ENCODE peak calls at places on chromosomes 5 and 9, in seven cellular contexts. E, V, X, K, B, A and Z are unnamed samples.

GRCh38 chr9:104961238-104961637 is 33.3 kb upstream of the ABCA1 start:
- DNase-seq in E (no peak), V (no peak), X (no peak), K (peak; percentile 55), B (no peak), A (peak; percentile 84), Z (peak; percentile 97)

GRCh38 chr9:113436753-113437515 is 26.4 kb downstream of the C9orf43 start:
- DNase-seq in E (no peak), V (no peak), X (no peak), K (no peak), B (peak; percentile 2), A (no peak), Z (no peak)

GRCh38 chr5:74103131-74104023 is 477.4 kb downstream of the ARHGEF28 start:
- DNase-seq in E (no peak), V (no peak), X (no peak), K (no peak), B (no peak), A (peak; percentile 22), Z (peak; percentile 18)

GRCh38 chr9:26264709-26265601 is 586.7 kb upstream of the TUSC1 start:
- DNase-seq in E (no peak), V (no peak), X (no peak), K (no peak), B (peak; percentile 64), A (peak; percentile 38), Z (no peak)

GRCh38 chr5:78677777-78678668 is 29.5 kb upstream of the LHFPL2 start:
- DNase-seq in E (peak; percentile 68), V (peak; percentile 18), X (peak; percentile 65), K (peak; percentile 65), B (peak; percentile 99), A (peak; percentile 99), Z (peak; percentile 61)

GRCh38 chr5:95669540-95669939 is 13.3 kb downstream of the SPATA9 start:
- DNase-seq in E (peak; percentile 69), V (peak; percentile 29), X (peak; percentile 76), K (peak; percentile 45), B (peak; percentile 97), A (peak; percentile 95), Z (no peak)

GRCh38 chr9:87034891-87035290 is 87.6 kb upstream of the GAS1 start:
- DNase-seq in E (no peak), V (no peak), X (no peak), K (no peak), B (no peak), A (no peak), Z (no peak)

GRCh38 chr5:161314033-161314432 is 232.5 kb downstream of the GABRB2 start:
- DNase-seq in E (no peak), V (no peak), X (no peak), K (no peak), B (no peak), A (no peak), Z (no peak)

GRCh38 chr9:125262217-125262991 is 778 bp downstream of the GAPVD1 start:
- DNase-seq in E (no peak), V (no peak), X (no peak), K (peak; percentile 51), B (no peak), A (peak; percentile 25), Z (peak; percentile 29)

GRCh38 chr5:92561362-92562006 is 1019.5 kb downstream of the NR2F1-AS1 start:
- DNase-seq in E (no peak), V (no peak), X (no peak), K (no peak), B (no peak), A (no peak), Z (no peak)

GRCh38 chr5:84228266-84228665 is 156.4 kb downstream of the EDIL3 start:
- DNase-seq in E (no peak), V (no peak), X (no peak), K (no peak), B (no peak), A (no peak), Z (no peak)

GRCh38 chr5:159697536-159697935 is 218.7 kb upstream of the ADRA1B start:
- DNase-seq in E (no peak), V (no peak), X (no peak), K (no peak), B (no peak), A (no peak), Z (no peak)

GRCh38 chr9:91036826-91037510 is 235.3 kb downstream of the SYK start:
- DNase-seq in E (peak; percentile 75), V (peak; percentile 72), X (peak; percentile 79), K (peak; percentile 92), B (peak; percentile 94), A (peak; percentile 94), Z (peak; percentile 41)

GRCh38 chr5:169006878-169007790 is 293.8 kb downstream of the SLIT3 start:
- DNase-seq in E (no peak), V (no peak), X (no peak), K (no peak), B (peak; percentile 73), A (no peak), Z (peak; percentile 84)

GRCh38 chr9:124282442-124283231 is 24.9 kb downstream of the NEK6 start:
- DNase-seq in E (peak; percentile 70), V (no peak), X (peak; percentile 48), K (no peak), B (peak; percentile 95), A (peak; percentile 81), Z (no peak)

GRCh38 chr9:133856798-133857197 is 118.6 kb upstream of the SARDH start:
- DNase-seq in E (no peak), V (no peak), X (no peak), K (no peak), B (no peak), A (no peak), Z (no peak)

GRCh38 chr9:133854785-133855184 is 116.6 kb upstream of the SARDH start:
- DNase-seq in E (no peak), V (no peak), X (no peak), K (no peak), B (no peak), A (no peak), Z (no peak)

GRCh38 chr9:133855802-133856592 is 117.8 kb upstream of the SARDH start:
- DNase-seq in E (no peak), V (peak; percentile 42), X (no peak), K (no peak), B (peak; percentile 14), A (peak; percentile 97), Z (peak; percentile 77)

GRCh38 chr9:133858771-133859170 is 120.6 kb upstream of the SARDH start:
- DNase-seq in E (no peak), V (no peak), X (no peak), K (no peak), B (no peak), A (no peak), Z (no peak)

DNA sequence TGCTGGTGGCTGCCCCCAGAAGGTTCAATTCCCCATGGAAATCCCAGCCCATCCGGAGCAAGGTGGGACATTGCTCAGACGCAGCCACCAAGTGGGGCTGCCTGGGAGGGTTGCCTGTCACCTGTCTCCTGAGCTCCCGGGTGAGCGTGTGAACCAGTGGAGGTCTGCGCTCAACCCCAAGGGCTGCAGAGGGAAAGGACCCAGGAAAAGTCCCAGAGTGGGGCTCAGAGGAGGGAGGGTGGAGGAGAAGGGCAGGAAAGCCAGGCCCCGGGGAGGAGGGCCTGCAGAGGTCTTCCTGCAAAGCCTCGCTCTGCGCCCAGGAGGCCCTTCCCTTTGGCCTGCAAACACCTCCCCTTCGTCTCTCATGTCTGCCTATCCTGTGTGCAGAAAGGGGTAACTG is 119.5 kb upstream of the SARDH start:
- DNase-seq in E (no peak), V (no peak), X (no peak), K (no peak), B (no peak), A (no peak), Z (no peak)
- TF ChIP-seq CTCF in E (no peak), V (no peak), X (no peak), K (no peak), B (no peak), A (no peak), Z (no peak)

DNA sequence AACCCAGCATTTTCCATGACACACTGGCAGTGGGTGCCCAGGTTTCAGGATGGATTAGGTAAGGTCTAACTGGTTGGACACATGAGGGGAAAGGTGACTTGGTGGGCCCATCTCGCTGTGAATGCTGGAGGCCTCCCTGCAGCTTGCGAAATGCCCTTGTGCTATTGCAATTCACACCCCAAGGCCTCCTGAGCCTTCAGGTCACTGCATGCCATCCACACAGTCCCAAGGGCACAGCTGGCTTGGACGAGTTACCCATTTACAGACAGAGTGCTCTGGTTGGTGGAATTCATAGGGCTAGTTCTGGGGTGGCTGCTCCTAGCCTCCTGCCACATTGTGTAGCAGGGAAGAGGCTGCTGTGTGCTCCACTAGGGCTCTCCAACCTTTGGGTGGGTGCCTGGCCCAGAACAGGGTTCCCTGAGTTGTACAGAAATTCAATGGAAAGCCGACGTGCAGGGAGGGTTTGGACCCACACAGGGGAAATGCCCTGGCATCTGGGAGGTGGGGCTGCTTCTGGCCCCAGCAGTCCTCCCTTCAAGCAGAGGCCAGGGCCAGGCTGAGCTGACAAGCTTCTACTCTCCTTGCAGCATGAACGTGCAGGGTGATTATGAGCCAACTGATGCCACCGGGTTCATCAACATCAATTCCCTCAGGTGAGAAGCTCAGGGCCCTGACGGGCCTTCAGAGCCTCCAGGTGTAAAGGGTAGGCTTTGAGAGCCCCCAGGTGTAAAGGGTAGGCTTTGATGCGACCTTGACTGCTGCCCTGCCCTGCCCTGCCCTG is 54.3 kb downstream of the ASS1 start:
- DNase-seq in E (no peak), V (no peak), X (no peak), K (no peak), B (no peak), A (no peak), Z (no peak)
- TF ChIP-seq CTCF in E (no peak), V (no peak), X (no peak), K (no peak), B (no peak), A (no peak), Z (no peak)

DNA sequence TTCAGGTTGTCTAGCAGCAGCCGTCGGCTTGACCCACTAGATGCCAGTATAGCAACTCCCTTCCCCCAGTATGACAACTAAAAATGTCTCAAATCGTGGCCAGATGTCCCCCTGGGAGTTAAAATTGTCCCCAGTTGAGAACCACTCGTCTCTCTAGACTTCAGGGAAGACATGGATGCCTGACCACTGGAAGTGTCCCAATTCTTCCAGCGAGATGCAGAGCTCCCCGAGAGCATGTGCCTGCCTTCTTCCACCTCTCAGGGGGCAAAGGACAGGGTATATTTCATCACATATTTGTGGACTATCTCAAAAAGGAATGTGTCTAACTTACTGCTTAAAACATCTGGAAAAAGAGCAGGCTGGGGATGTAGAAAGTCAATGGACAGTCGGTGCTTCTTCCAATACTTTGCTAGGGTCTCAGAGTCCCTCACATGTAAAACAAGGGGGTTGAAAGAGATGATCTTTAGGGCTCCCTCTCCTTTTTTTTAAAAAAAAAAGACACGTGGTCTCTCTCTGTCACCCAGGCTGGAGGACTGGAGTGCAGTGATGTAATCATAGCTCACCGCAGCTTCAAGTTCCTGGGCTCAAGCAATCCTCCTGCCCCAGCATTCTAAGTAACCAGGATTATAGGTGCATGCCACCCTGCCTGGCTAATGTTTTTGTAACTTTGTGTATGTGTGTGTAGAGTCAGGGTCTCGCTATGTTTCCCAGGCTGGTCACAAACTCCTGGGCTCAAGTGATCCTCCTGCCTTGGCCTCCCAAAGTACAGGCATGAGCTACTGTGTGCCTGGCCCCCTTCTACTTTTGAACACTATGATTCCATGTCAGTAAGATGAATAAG is 190.6 kb downstream of the DAB2IP start:
- DNase-seq in E (no peak), V (no peak), X (no peak), K (no peak), B (peak; percentile 28), A (no peak), Z (no peak)
- TF ChIP-seq CTCF in E (no peak), V (no peak), X (no peak), K (no peak), B (no peak), A (no peak), Z (no peak)

DNA sequence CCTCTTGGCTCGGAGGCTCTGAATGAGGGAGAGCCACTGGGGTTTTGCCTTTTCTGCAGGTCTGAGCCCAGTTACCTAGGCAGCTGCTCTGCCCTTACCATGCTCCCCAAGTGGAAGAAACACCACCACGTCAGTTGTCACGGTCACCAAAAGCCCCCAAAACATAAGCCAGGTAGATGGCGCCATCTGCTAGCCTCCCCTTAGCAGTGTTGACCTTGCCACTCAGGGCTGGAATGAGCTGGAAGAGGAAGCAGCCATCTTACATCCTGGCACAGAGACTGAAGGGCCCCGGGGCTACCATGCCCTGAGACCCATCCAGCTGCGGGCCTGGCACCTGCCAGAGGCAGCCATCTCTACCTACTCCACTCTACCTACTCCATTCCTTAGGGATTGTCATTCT is 7.4 kb downstream of the ZER1 start:
- DNase-seq in E (no peak), V (no peak), X (no peak), K (no peak), B (no peak), A (no peak), Z (no peak)
- TF ChIP-seq CTCF in E (no peak), V (no peak), X (no peak), K (peak; percentile 9), B (no peak), A (no peak), Z (no peak)